ENCODE peak calls at places on chromosomes 6 and 20, in eight cellular contexts. F, X, Z, W, A, H, P and S are unnamed samples.

GRCh38 chr20:46330831-46331371 is 22.6 kb upstream of the CDH22 start:
- DNase-seq in P (no peak), A (no peak), F (no peak), H (no peak), W (no peak), X (no peak), Z (no peak), S (no peak)

GRCh38 chr6:135227349-135227748 is 46.2 kb downstream of the MYB start:
- DNase-seq in H (no peak), Z (no peak), X (no peak), W (no peak), F (no peak), A (no peak), P (no peak), S (no peak)

GRCh38 chr6:88761237-88762031 is 202.0 kb downstream of the RNGTT start:
- DNase-seq in Z (no peak), W (no peak), P (no peak), X (no peak), H (no peak), A (no peak), F (no peak), S (no peak)

GRCh38 chr6:11245406-11245990 is 13.0 kb upstream of the NEDD9 start:
- DNase-seq in F (no peak), A (no peak), H (no peak), W (no peak), P (no peak), Z (no peak), X (no peak), S (no peak)

GRCh38 chr6:144897441-144897921 is 612.3 kb downstream of the UTRN start:
- DNase-seq in Z (no peak), A (no peak), F (no peak), W (no peak), H (no peak), X (no peak), P (no peak), S (peak)

GRCh38 chr6:131136021-131136847 is 967 bp downstream of the AKAP7 start:
- DNase-seq in F (peak), W (no peak), X (no peak), P (no peak), Z (no peak), H (peak), A (no peak), S (peak)

GRCh38 chr6:8047466-8048292 is 16.5 kb downstream of the BLOC1S5 start:
- DNase-seq in W (no peak), A (no peak), P (no peak), X (no peak), F (no peak), H (no peak), Z (no peak), S (no peak)

GRCh38 chr6:17032595-17033591 is 69.0 kb upstream of the STMND1 start:
- DNase-seq in P (no peak), X (peak), F (peak), A (no peak), Z (no peak), H (no peak), W (no peak), S (peak)